ENCODE peak calls at places on chromosomes 12 and 14, in seven cellular contexts. One of them, this sample, is unnamed.

GRCh38 chr12:58530421-58531067 is 389.8 kb downstream of the LRIG3 start:
- DNase-seq in posterior cingulate gyrus: no peak
- DNase-seq in NCI-H1436: no peak
- DNase-seq in T1000: no peak
- DNase-seq in mesendoderm: no peak
- DNase-seq in germinal center: no peak
- DNase-seq in left ventricle myocardium inferior: no peak
- DNase-seq in this sample: no peak

GRCh38 chr14:74140374-74140850 is 55.7 kb downstream of the LIN52 start:
- DNase-seq in NCI-H1436: peak
- DNase-seq in mesendoderm: peak
- DNase-seq in T1000: no peak
- DNase-seq in germinal center: peak
- DNase-seq in left ventricle myocardium inferior: peak
- DNase-seq in posterior cingulate gyrus: no peak
- DNase-seq in this sample: no peak

GRCh38 chr12:114764516-114764915 is 80.5 kb upstream of the TBX3 start:
- DNase-seq in T1000: no peak
- DNase-seq in left ventricle myocardium inferior: no peak
- DNase-seq in germinal center: no peak
- DNase-seq in mesendoderm: no peak
- DNase-seq in posterior cingulate gyrus: no peak
- DNase-seq in NCI-H1436: peak
- DNase-seq in this sample: no peak

GRCh38 chr12:81758421-81759214 is 532 bp downstream of the PPFIA2 start:
- DNase-seq in germinal center: no peak
- DNase-seq in NCI-H1436: peak
- DNase-seq in T1000: peak
- DNase-seq in mesendoderm: peak
- DNase-seq in left ventricle myocardium inferior: peak
- DNase-seq in posterior cingulate gyrus: peak
- DNase-seq in this sample: peak

GRCh38 chr14:61749867-61750266 is 12.4 kb upstream of the SNAPC1 start:
- DNase-seq in germinal center: no peak
- DNase-seq in posterior cingulate gyrus: no peak
- DNase-seq in T1000: no peak
- DNase-seq in mesendoderm: peak
- DNase-seq in NCI-H1436: peak
- DNase-seq in left ventricle myocardium inferior: no peak
- DNase-seq in this sample: no peak

GRCh38 chr14:74346341-74346740 is 1.9 kb upstream of the VRTN start:
- DNase-seq in mesendoderm: peak
- DNase-seq in NCI-H1436: no peak
- DNase-seq in posterior cingulate gyrus: no peak
- DNase-seq in T1000: no peak
- DNase-seq in germinal center: no peak
- DNase-seq in left ventricle myocardium inferior: no peak
- DNase-seq in this sample: no peak

GRCh38 chr12:32252199-32253073 is 145.8 kb downstream of the BICD1 start:
- DNase-seq in germinal center: peak
- DNase-seq in posterior cingulate gyrus: no peak
- DNase-seq in T1000: no peak
- DNase-seq in NCI-H1436: no peak
- DNase-seq in left ventricle myocardium inferior: no peak
- DNase-seq in mesendoderm: no peak
- DNase-seq in this sample: no peak

GRCh38 chr14:75162631-75163030 is 13.8 kb downstream of the TMED10 start:
- DNase-seq in germinal center: no peak
- DNase-seq in T1000: no peak
- DNase-seq in posterior cingulate gyrus: no peak
- DNase-seq in mesendoderm: peak
- DNase-seq in left ventricle myocardium inferior: no peak
- DNase-seq in NCI-H1436: no peak
- DNase-seq in this sample: no peak

GRCh38 chr12:11822071-11822818 is 172.8 kb downstream of the ETV6 start:
- DNase-seq in NCI-H1436: no peak
- DNase-seq in mesendoderm: no peak
- DNase-seq in posterior cingulate gyrus: no peak
- DNase-seq in T1000: peak
- DNase-seq in germinal center: no peak
- DNase-seq in left ventricle myocardium inferior: no peak
- DNase-seq in this sample: no peak

This sample was measured in head of caudate nucleus.